ENCODE peak calls at places on chromosomes 12 and 14, in five cellular contexts. R is A549; B is esophagus squamous epithelium; V is pancreas; U is effector memory CD4-positive, alpha-beta T cell. A is an unnamed sample.

GRCh38 chr12:104372048-104372720 is 68.6 kb downstream of the EID3 start:
- DNase-seq in B (no peak), U (no peak), R (no peak), V (no peak), A (no peak)

GRCh38 chr12:74337951-74338350 is 199.7 kb upstream of the ATXN7L3B start:
- DNase-seq in U (no peak), R (peak; percentile 10), V (no peak), B (no peak), A (no peak)

GRCh38 chr12:4717806-4718205 is 2.4 kb upstream of the GALNT8 start:
- DNase-seq in B (no peak), R (no peak), U (no peak), V (no peak), A (no peak)

GRCh38 chr14:65193891-65194290 is 91.6 kb upstream of the MAX start:
- DNase-seq in U (no peak), R (no peak), V (no peak), B (no peak), A (no peak)

GRCh38 chr12:40215977-40216376 is 8.8 kb upstream of the LRRK2 start:
- DNase-seq in B (no peak), R (no peak), V (no peak), U (no peak), A (no peak)

GRCh38 chr14:68628605-68629310 is 164.1 kb downstream of the ZFP36L1 start:
- DNase-seq in V (peak; percentile 79), U (peak; percentile 30), R (no peak), B (no peak), A (peak; percentile 62)

GRCh38 chr14:66508846-66509621 is 1.1 kb downstream of the GPHN start:
- DNase-seq in V (peak; percentile 63), R (peak; percentile 20), B (no peak), U (peak; percentile 9), A (peak; percentile 34)

GRCh38 chr14:64465208-64465821 is at the start of gene AKAP5:
- DNase-seq in R (peak; percentile 43), V (peak; percentile 71), U (peak; percentile 53), B (peak; percentile 5), A (peak; percentile 46)

GRCh38 chr12:90943248-90943647 is 11.7 kb downstream of the CCER1 start:
- DNase-seq in V (no peak), R (no peak), B (no peak), U (no peak), A (no peak)

GRCh38 chr12:93982847-93983315 is 165.5 kb upstream of the PLXNC1 start:
- DNase-seq in V (no peak), U (no peak), R (no peak), B (no peak), A (no peak)

GRCh38 chr14:51097287-51097686 is 2.4 kb upstream of the TRIM9 start:
- DNase-seq in B (no peak), R (no peak), V (no peak), U (no peak), A (no peak)

GRCh38 chr12:7344831-7345230 is 41.0 kb downstream of the ACSM4 start:
- DNase-seq in R (no peak), V (no peak), B (no peak), U (no peak), A (no peak)

GRCh38 chr12:122413516-122414404 is 8.7 kb downstream of the CLIP1 start:
- DNase-seq in B (no peak), V (no peak), R (no peak), U (no peak), A (no peak)

GRCh38 chr14:73752297-73752992 is 38.3 kb upstream of the PNMA1 start:
- DNase-seq in U (no peak), V (no peak), R (no peak), B (no peak), A (no peak)

GRCh38 chr12:84315926-84316325 is 596.7 kb downstream of the SLC6A15 start:
- DNase-seq in R (no peak), V (no peak), U (no peak), B (no peak), A (no peak)

GRCh38 chr12:124543052-124543590 is 24.3 kb downstream of the NCOR2 start:
- DNase-seq in U (no peak), B (no peak), V (no peak), R (peak; percentile 57), A (no peak)

GRCh38 chr12:14514946-14515345 is 52.7 kb downstream of the PLBD1 start:
- DNase-seq in R (no peak), B (no peak), V (no peak), U (no peak), A (no peak)

GRCh38 chr12:132236129-132236929 is 92.1 kb downstream of the NOC4L start:
- DNase-seq in R (no peak), V (no peak), U (no peak), B (no peak), A (no peak)

GRCh38 chr14:67944605-67945004 is 125.0 kb downstream of the RAD51B start:
- DNase-seq in R (no peak), U (no peak), V (no peak), B (no peak), A (no peak)

GRCh38 chr14:78075610-78076277 is 94.4 kb upstream of the NRXN3 start:
- DNase-seq in V (no peak), B (no peak), U (no peak), R (no peak), A (no peak)

GRCh38 chr14:71665157-71665556 is 267.1 kb upstream of the RGS6 start:
- DNase-seq in B (no peak), V (no peak), R (no peak), U (no peak), A (no peak)

GRCh38 chr12:1800646-1801284 is 19.6 kb upstream of the LRTM2 start:
- DNase-seq in V (no peak), R (peak; percentile 41), U (no peak), B (no peak), A (no peak)

GRCh38 chr12:461425-461824 is 1.7 kb downstream of the B4GALNT3 start:
- DNase-seq in B (no peak), U (no peak), V (no peak), R (no peak), A (no peak)

GRCh38 chr12:118980407-118981014 is 830 bp upstream of the SRRM4 start:
- DNase-seq in V (no peak), B (no peak), R (no peak), U (no peak), A (no peak)

GRCh38 chr12:88726806-88727722 is 146.8 kb upstream of the KITLG start:
- DNase-seq in R (no peak), U (no peak), B (no peak), V (no peak), A (no peak)

GRCh38 chr14:53462931-53463778 is 310.0 kb upstream of the DDHD1 start:
- DNase-seq in U (no peak), R (no peak), B (no peak), V (no peak), A (peak; percentile 86)

GRCh38 chr12:67453181-67453580 is 184.0 kb downstream of the CAND1 start:
- DNase-seq in U (no peak), R (no peak), V (no peak), B (no peak), A (no peak)

GRCh38 chr12:92558806-92559205 is 144.0 kb upstream of the PLEKHG7 start:
- DNase-seq in U (no peak), R (no peak), B (no peak), V (no peak), A (no peak)

GRCh38 chr14:68780358-68781160 is 12.3 kb downstream of the ZFP36L1 start:
- DNase-seq in B (no peak), R (no peak), U (no peak), V (peak; percentile 68), A (peak; percentile 57)

GRCh38 chr14:61315288-61315687 is 6.1 kb upstream of the PRKCH start:
- DNase-seq in B (no peak), R (no peak), V (no peak), U (no peak), A (no peak)

GRCh38 chr14:30385925-30386324 is 173.0 kb upstream of the G2E3 start:
- DNase-seq in V (no peak), U (no peak), B (no peak), R (no peak), A (no peak)

DNA sequence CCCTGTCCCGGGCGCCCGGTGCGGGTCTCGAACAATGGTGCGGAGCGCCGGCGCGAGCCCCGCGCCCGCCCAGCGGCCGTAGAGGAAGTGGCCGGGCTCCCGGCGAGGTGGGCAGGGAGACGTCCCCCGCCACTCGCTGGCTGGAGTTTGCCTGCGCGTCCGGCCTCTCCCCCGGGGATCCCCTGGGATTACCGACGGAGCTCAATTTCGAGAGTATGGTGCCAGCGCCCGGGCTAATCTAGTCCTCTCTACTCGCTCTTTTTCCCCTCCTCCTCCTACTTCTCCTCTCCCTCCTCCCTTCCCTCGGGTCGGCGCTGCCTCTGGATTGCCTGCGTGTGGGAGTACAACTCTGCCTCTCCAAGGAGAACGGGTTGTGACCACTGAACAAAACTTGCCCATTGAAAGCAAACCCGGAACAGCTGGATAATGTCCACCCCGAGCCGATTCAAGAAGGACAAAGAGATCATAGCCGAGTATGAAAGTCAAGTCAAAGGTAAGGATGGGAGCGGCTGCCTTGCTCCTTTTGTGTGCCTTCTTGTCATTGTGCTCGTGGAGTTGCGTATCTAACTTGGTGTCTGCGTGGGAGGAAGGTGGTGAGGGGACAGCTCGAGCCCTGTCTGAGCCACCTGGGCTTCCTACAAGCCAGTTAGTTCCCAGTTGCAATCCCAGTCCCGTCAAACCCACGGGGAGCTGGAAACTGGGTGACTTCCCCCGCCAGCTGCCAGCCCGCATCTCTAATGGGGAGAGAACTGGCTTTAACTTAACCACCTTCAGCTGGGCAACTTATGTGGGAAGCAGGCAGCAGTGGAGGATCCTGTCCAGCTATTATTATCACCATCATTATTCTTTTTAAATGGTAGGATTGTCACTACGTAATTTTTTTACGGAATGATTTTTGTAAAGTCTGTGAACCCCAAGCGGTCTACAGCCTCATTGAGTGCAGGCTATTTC is at the start of gene SRGAP1:
- DNase-seq in B (no peak), U (no peak), R (no peak), V (peak; percentile 69), A (peak; percentile 56)
- H3K27ac ChIP-seq in B (peak within 1 kb of the TSS; percentile 91), U (no peak within 1 kb of the TSS), R (peak within 1 kb of the TSS; percentile 98), V (peak within 1 kb of the TSS; percentile 87), A (peak within 1 kb of the TSS; percentile 92)

DNA sequence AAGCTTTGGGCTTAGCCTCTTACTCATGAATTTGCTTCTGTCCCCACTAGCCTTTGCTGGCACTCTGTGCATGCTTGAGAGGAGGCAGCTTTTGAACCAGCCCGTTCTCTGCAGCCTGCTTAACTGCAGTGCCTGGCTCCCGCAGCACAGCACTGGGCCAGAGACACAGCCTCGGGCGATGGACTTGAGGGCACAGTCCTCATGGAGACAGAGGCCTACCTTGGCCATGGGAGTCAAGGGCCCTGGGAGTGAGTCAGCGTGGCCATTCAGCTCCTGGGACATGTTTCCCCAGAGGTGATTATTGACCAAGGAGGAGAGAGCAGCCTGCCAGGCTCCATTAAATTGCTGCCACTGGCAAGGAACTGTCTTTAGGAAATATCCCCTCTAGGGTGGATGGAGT is 93.5 kb downstream of the SMOC1 start:
- DNase-seq in V (no peak), B (no peak), R (no peak), U (no peak), A (no peak)
- H3K27ac ChIP-seq in V (no peak overlapping the region), B (no peak overlapping the region), R (peak overlapping the region; percentile 16), U (no peak overlapping the region), A (no peak overlapping the region)

GRCh38 chr12:110818511-110818910 is 28.3 kb upstream of the CCDC63 start:
- DNase-seq in U (no peak), R (no peak), V (no peak), B (no peak), A (no peak)
- H3K27ac ChIP-seq in U (no peak overlapping the region), R (no peak overlapping the region), V (no peak overlapping the region), B (no peak overlapping the region), A (no peak overlapping the region)

DNA sequence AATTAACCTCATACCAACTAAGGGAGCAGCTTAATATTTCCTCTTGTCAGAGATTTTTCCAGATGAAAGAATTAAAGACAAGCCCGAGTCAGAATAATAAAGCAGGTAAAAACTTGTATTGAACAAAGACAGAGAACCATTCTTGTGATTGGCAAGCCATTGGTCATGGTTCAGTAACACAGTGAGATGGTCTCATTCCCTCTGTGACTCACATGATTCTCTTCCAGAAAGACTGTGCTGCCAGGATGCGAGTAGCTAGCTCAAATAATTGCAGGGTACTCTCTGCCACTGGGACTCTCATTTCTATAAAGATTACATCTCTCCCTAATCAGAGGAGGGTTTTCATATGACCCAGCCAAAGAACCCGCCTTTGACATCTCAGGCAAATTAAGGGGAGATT is 179.4 kb downstream of the PHLDA1 start:
- DNase-seq in B (no peak), V (no peak), U (no peak), R (no peak), A (no peak)
- H3K27ac ChIP-seq in B (peak overlapping the region; percentile 39), V (no peak overlapping the region), U (no peak overlapping the region), R (peak overlapping the region; percentile 83), A (no peak overlapping the region)